ENCODE peak calls at places on chromosome 14, in five cellular contexts. One of them, this sample, is unnamed.

GRCh38 chr14:52473557-52473956 is 78.7 kb downstream of the TXNDC16 start:
- DNase-seq in D341Med: no peak
- DNase-seq in HuH-7.5: no peak
- DNase-seq in ovary: no peak
- DNase-seq in heart right ventricle: no peak
- DNase-seq in this sample: peak

GRCh38 chr14:68779761-68780323 is 13.0 kb downstream of the ZFP36L1 start:
- DNase-seq in ovary: peak
- DNase-seq in heart right ventricle: no peak
- DNase-seq in D341Med: peak
- DNase-seq in HuH-7.5: no peak
- DNase-seq in this sample: no peak

GRCh38 chr14:38367922-38368321 is 112.0 kb upstream of the CLEC14A start:
- DNase-seq in HuH-7.5: no peak
- DNase-seq in ovary: no peak
- DNase-seq in D341Med: no peak
- DNase-seq in heart right ventricle: no peak
- DNase-seq in this sample: no peak

GRCh38 chr14:64708148-64709004 is 4.2 kb downstream of the PLEKHG3 start:
- DNase-seq in heart right ventricle: peak
- DNase-seq in HuH-7.5: no peak
- DNase-seq in D341Med: no peak
- DNase-seq in ovary: no peak
- DNase-seq in this sample: peak

GRCh38 chr14:51636109-51636508 is 15.6 kb upstream of the FRMD6 start:
- DNase-seq in ovary: no peak
- DNase-seq in HuH-7.5: no peak
- DNase-seq in D341Med: no peak
- DNase-seq in heart right ventricle: no peak
- DNase-seq in this sample: no peak

GRCh38 chr14:70108419-70108818 is 80.3 kb downstream of the SLC8A3 start:
- DNase-seq in HuH-7.5: no peak
- DNase-seq in ovary: no peak
- DNase-seq in D341Med: no peak
- DNase-seq in heart right ventricle: no peak
- DNase-seq in this sample: no peak

GRCh38 chr14:100271247-100271939 is 32.4 kb downstream of the YY1 start:
- DNase-seq in heart right ventricle: no peak
- DNase-seq in ovary: no peak
- DNase-seq in D341Med: peak
- DNase-seq in HuH-7.5: no peak
- DNase-seq in this sample: peak

GRCh38 chr14:22026527-22026926 is 352.9 kb upstream of the OR4E1 start:
- DNase-seq in heart right ventricle: no peak
- DNase-seq in HuH-7.5: no peak
- DNase-seq in D341Med: no peak
- DNase-seq in ovary: no peak
- DNase-seq in this sample: peak

This sample was measured in bronchial epithelial cell.